ENCODE peak calls at places on chromosomes 12 and 14, in six cellular contexts. S is CD14-positive monocyte; V is activated CD4-positive, alpha-beta T cell treated with anti-CD3 and anti-CD28 coated beads, Interleukin-2, amount 10 ng/mL, durations not matched to agents 7 days and 5 days; A is brain pericyte; D is nephron progenitor cell; P is thyroid gland. J is an unnamed sample.

GRCh38 chr14:60893916-60894315 is 87.0 kb downstream of the TRMT5 start:
- DNase-seq in S (no peak), V (no peak), A (no peak), D (no peak), P (no peak), J (no peak)

GRCh38 chr12:80763874-80764273 is 47.2 kb downstream of the MYF5 start:
- DNase-seq in S (no peak), V (no peak), A (no peak), D (peak), P (peak), J (no peak)

GRCh38 chr12:92778525-92778924 is 75.7 kb downstream of the PLEKHG7 start:
- DNase-seq in S (no peak), V (no peak), A (no peak), D (no peak), P (no peak), J (no peak)

GRCh38 chr12:125243811-125244210 is 178.6 kb downstream of the AACS start:
- DNase-seq in S (no peak), V (no peak), A (no peak), D (no peak), P (no peak), J (no peak)

GRCh38 chr12:59700145-59700435 is 104.3 kb downstream of the SLC16A7 start:
- DNase-seq in S (no peak), V (no peak), A (no peak), D (no peak), P (no peak), J (no peak)

GRCh38 chr12:30989754-30990153 is 63.2 kb downstream of the TSPAN11 start:
- DNase-seq in S (no peak), V (peak), A (no peak), D (peak), P (no peak), J (no peak)

GRCh38 chr12:46391630-46392029 is 19.1 kb upstream of the SLC38A2 start:
- DNase-seq in S (no peak), V (no peak), A (peak), D (no peak), P (no peak), J (no peak)

GRCh38 chr14:60323199-60323891 is 74.3 kb downstream of the PPM1A start:
- DNase-seq in S (no peak), V (no peak), A (no peak), D (no peak), P (no peak), J (no peak)

GRCh38 chr14:90381011-90381790 is 15.6 kb upstream of the CALM1 start:
- DNase-seq in S (no peak), V (no peak), A (no peak), D (no peak), P (peak), J (no peak)

GRCh38 chr12:1914116-1914911 is 4.1 kb downstream of the CACNA2D4 start:
- DNase-seq in S (peak), V (no peak), A (no peak), D (no peak), P (no peak), J (no peak)

GRCh38 chr14:64663174-64663573 is 41.0 kb upstream of the PLEKHG3 start:
- DNase-seq in S (no peak), V (no peak), A (no peak), D (no peak), P (no peak), J (no peak)

GRCh38 chr14:106790189-106791036 is 1264.0 kb downstream of the TMEM121 start:
- DNase-seq in S (peak), V (peak), A (no peak), D (peak), P (peak), J (no peak)

GRCh38 chr14:100103261-100104005 is 38.2 kb downstream of the EVL start:
- DNase-seq in S (no peak), V (no peak), A (no peak), D (no peak), P (no peak), J (no peak)

GRCh38 chr14:104966261-104967143 is 11.7 kb downstream of the AHNAK2 start:
- DNase-seq in S (peak), V (no peak), A (no peak), D (no peak), P (no peak), J (no peak)

GRCh38 chr14:102573591-102574046 is 18.8 kb upstream of the RCOR1 start:
- DNase-seq in S (no peak), V (no peak), A (no peak), D (no peak), P (no peak), J (no peak)

GRCh38 chr12:16012086-16012485 is 101.0 kb downstream of the DERA start:
- DNase-seq in S (no peak), V (no peak), A (no peak), D (no peak), P (peak), J (no peak)

GRCh38 chr12:115791331-115791730 is 486.2 kb downstream of the MED13L start:
- DNase-seq in S (no peak), V (no peak), A (no peak), D (no peak), P (no peak), J (no peak)

GRCh38 chr12:84843588-84844144 is 68.9 kb downstream of the SLC6A15 start:
- DNase-seq in S (no peak), V (no peak), A (no peak), D (no peak), P (no peak), J (no peak)